ENCODE peak calls at places on chromosomes 11 and 22, in five cellular contexts. S is pancreas, A is upper lobe of left lung, W is psoas muscle, L is endothelial cell of umbilical vein. O is an unnamed sample. For H3K4me1, the result is how much of the 10 kb centered on the place peaks cover.

GRCh38 chr11:46435679-46436078 is 44.1 kb upstream of the CHRM4 start:
- DNase-seq in S (no peak), A (no peak), W (no peak), L (no peak), O (no peak)

GRCh38 chr11:94193288-94193687 is 64.6 kb downstream of the PANX1 start:
- DNase-seq in S (no peak), A (no peak), W (peak), L (peak), O (no peak)

GRCh38 chr11:87141980-87142514 is 104.3 kb downstream of the TMEM135 start:
- DNase-seq in S (no peak), A (no peak), W (no peak), L (no peak), O (no peak)

GRCh38 chr22:32858121-32858703 is 56.7 kb downstream of the TIMP3 start:
- DNase-seq in S (no peak), A (no peak), W (no peak), L (no peak), O (no peak)

GRCh38 chr11:57467508-57468157 is 7.3 kb downstream of the RTN4RL2 start:
- DNase-seq in S (no peak), A (no peak), W (no peak), L (no peak), O (no peak)

GRCh38 chr11:75103380-75104026 is 6.8 kb upstream of the OR2AT4 start:
- DNase-seq in S (no peak), A (no peak), W (no peak), L (no peak), O (no peak)

GRCh38 chr11:17839973-17840611 is 105.5 kb downstream of the KCNC1 start:
- DNase-seq in S (no peak), A (no peak), W (peak), L (no peak), O (no peak)

GRCh38 chr22:24968066-24968561 is 15.6 kb downstream of the KIAA1671 start:
- DNase-seq in S (no peak), A (peak), W (peak), L (no peak), O (peak)

GRCh38 chr11:34030386-34030785 is 21.1 kb upstream of the CAPRIN1 start:
- DNase-seq in S (no peak), A (no peak), W (no peak), L (no peak), O (no peak)

GRCh38 chr11:1707751-1708150 is 10.8 kb downstream of the KRTAP5-6 start:
- DNase-seq in S (no peak), A (no peak), W (no peak), L (no peak), O (no peak)

GRCh38 chr11:80987161-80987560 is 1546.3 kb upstream of the TENM4 start:
- DNase-seq in S (no peak), A (no peak), W (no peak), L (no peak), O (no peak)

GRCh38 chr22:46769191-46769675 is 6.8 kb downstream of the TBC1D22A start:
- DNase-seq in S (no peak), A (no peak), W (peak), L (no peak), O (no peak)

GRCh38 chr11:128481135-128481534 is 106.2 kb downstream of the ETS1 start:
- DNase-seq in S (no peak), A (no peak), W (no peak), L (no peak), O (no peak)
- H3K4me3 ChIP-seq in S (no peak), A (no peak), W (no peak), L (no peak), O (no peak)

GRCh38 chr11:126343051-126343450 is 12.4 kb upstream of the ST3GAL4 start:
- DNase-seq in S (no peak), A (no peak), W (no peak), L (no peak), O (no peak)
- H3K4me1 ChIP-seq in S (under half), A (under half), W (under half), L (under half), O (under half)

DNA sequence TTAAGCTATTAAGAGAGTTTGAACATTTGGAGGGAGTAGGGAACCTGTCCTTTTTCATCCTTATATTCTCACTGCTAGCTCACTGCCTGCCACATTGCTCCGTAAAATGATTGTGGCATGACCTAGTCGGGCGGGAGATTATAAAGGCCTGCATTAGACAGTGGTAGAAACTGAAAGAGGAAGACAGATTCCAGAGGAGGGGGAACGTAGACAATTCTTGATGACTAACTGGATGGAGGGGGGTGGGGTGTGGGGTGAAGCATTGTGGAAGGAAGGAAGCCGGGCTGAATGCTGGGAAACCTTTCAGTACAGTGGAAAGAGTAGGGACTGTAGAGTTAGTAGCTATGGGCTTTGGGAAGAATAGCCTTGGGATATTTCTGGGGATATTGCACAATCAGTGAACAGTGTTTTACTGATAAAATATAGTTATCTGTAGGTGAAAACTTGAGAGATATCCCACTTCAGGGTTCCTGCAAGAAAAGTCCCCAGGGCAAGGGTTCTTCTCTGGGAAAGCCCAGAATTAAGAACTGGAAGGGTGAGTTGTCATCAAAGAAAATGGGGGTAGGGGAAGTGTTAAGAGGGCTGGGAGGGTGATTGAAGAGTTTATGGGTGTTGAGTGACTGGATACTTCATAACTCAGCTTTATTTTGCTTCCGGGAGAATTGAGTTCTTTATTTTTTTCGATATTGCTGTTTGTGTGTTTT is 2.1 kb downstream of the MED15 start:
- DNase-seq in S (no peak), A (peak), W (peak), L (peak), O (no peak)
- H3K4me3 ChIP-seq in S (no peak), A (peak), W (peak), L (peak), O (peak)

GRCh38 chr11:31966846-31967245 is 124.0 kb upstream of the RCN1 start:
- DNase-seq in S (no peak), A (no peak), W (no peak), L (no peak), O (no peak)
- H3K4me1 ChIP-seq in S (under half), A (under half), W (under half), L (under half), O (under half)

GRCh38 chr11:85918910-85919794 is 64.0 kb downstream of the CCDC83 start:
- DNase-seq in S (no peak), A (no peak), W (no peak), L (no peak), O (no peak)
- H3K4me3 ChIP-seq in S (no peak), A (no peak), W (no peak), L (no peak), O (no peak)